ENCODE peak calls at places on chromosomes 2 and 18, in eight cellular contexts. One of them, this sample, is unnamed.

GRCh38 chr2:203871371-203871983 is 3.9 kb downstream of the CTLA4 start:
- DNase-seq in left ventricle myocardium inferior: no peak
- DNase-seq in lower lobe of right lung: no peak
- DNase-seq in tibial artery: no peak
- DNase-seq in hepatocyte: no peak
- DNase-seq in mammary epithelial cell: no peak
- DNase-seq in tibial nerve: no peak
- DNase-seq in Peyer's patch: no peak
- DNase-seq in this sample: no peak

GRCh38 chr2:5020451-5020850 is 671.7 kb upstream of the SOX11 start:
- DNase-seq in left ventricle myocardium inferior: no peak
- DNase-seq in lower lobe of right lung: no peak
- DNase-seq in tibial artery: no peak
- DNase-seq in hepatocyte: no peak
- DNase-seq in mammary epithelial cell: no peak
- DNase-seq in tibial nerve: no peak
- DNase-seq in Peyer's patch: no peak
- DNase-seq in this sample: no peak

GRCh38 chr18:477565-477964 is 22.9 kb downstream of the COLEC12 start:
- DNase-seq in left ventricle myocardium inferior: no peak
- DNase-seq in lower lobe of right lung: no peak
- DNase-seq in tibial artery: no peak
- DNase-seq in hepatocyte: no peak
- DNase-seq in mammary epithelial cell: no peak
- DNase-seq in tibial nerve: no peak
- DNase-seq in Peyer's patch: no peak
- DNase-seq in this sample: no peak

GRCh38 chr18:55384551-55385275 is 203.3 kb downstream of the TCF4 start:
- DNase-seq in left ventricle myocardium inferior: no peak
- DNase-seq in lower lobe of right lung: no peak
- DNase-seq in tibial artery: no peak
- DNase-seq in hepatocyte: no peak
- DNase-seq in mammary epithelial cell: peak
- DNase-seq in tibial nerve: no peak
- DNase-seq in Peyer's patch: peak
- DNase-seq in this sample: no peak

GRCh38 chr18:43830905-43831304 is 553.6 kb upstream of the SYT4 start:
- DNase-seq in left ventricle myocardium inferior: no peak
- DNase-seq in lower lobe of right lung: no peak
- DNase-seq in tibial artery: no peak
- DNase-seq in hepatocyte: peak
- DNase-seq in mammary epithelial cell: no peak
- DNase-seq in tibial nerve: no peak
- DNase-seq in Peyer's patch: no peak
- DNase-seq in this sample: no peak

GRCh38 chr2:30323499-30323898 is 92.2 kb downstream of the LBH start:
- DNase-seq in left ventricle myocardium inferior: no peak
- DNase-seq in lower lobe of right lung: no peak
- DNase-seq in tibial artery: no peak
- DNase-seq in hepatocyte: no peak
- DNase-seq in mammary epithelial cell: no peak
- DNase-seq in tibial nerve: no peak
- DNase-seq in Peyer's patch: no peak
- DNase-seq in this sample: no peak

GRCh38 chr2:177396630-177397460 is 4.3 kb downstream of the AGPS start:
- DNase-seq in left ventricle myocardium inferior: no peak
- DNase-seq in lower lobe of right lung: no peak
- DNase-seq in tibial artery: no peak
- DNase-seq in hepatocyte: peak
- DNase-seq in mammary epithelial cell: peak
- DNase-seq in tibial nerve: no peak
- DNase-seq in Peyer's patch: no peak
- DNase-seq in this sample: no peak

GRCh38 chr2:41878726-41879366 is 169.0 kb upstream of the PKDCC start:
- DNase-seq in left ventricle myocardium inferior: no peak
- DNase-seq in lower lobe of right lung: no peak
- DNase-seq in tibial artery: no peak
- DNase-seq in hepatocyte: no peak
- DNase-seq in mammary epithelial cell: no peak
- DNase-seq in tibial nerve: no peak
- DNase-seq in Peyer's patch: no peak
- DNase-seq in this sample: no peak

GRCh38 chr2:6866239-6866745 is 585 bp upstream of the CMPK2 start:
- DNase-seq in left ventricle myocardium inferior: no peak
- DNase-seq in lower lobe of right lung: no peak
- DNase-seq in tibial artery: no peak
- DNase-seq in hepatocyte: peak
- DNase-seq in mammary epithelial cell: peak
- DNase-seq in tibial nerve: no peak
- DNase-seq in Peyer's patch: peak
- DNase-seq in this sample: no peak

GRCh38 chr2:190627881-190628412 is 20.9 kb upstream of the NAB1 start:
- DNase-seq in left ventricle myocardium inferior: peak
- DNase-seq in lower lobe of right lung: no peak
- DNase-seq in tibial artery: no peak
- DNase-seq in hepatocyte: no peak
- DNase-seq in mammary epithelial cell: no peak
- DNase-seq in tibial nerve: no peak
- DNase-seq in Peyer's patch: no peak
- DNase-seq in this sample: no peak

GRCh38 chr18:49017813-49018552 is 67.2 kb upstream of the SMAD7 start:
- DNase-seq in left ventricle myocardium inferior: no peak
- DNase-seq in lower lobe of right lung: peak
- DNase-seq in tibial artery: no peak
- DNase-seq in hepatocyte: peak
- DNase-seq in mammary epithelial cell: no peak
- DNase-seq in tibial nerve: no peak
- DNase-seq in Peyer's patch: peak
- DNase-seq in this sample: peak

GRCh38 chr18:13800505-13801259 is 23.3 kb upstream of the MC5R start:
- DNase-seq in left ventricle myocardium inferior: peak
- DNase-seq in lower lobe of right lung: peak
- DNase-seq in tibial artery: peak
- DNase-seq in hepatocyte: peak
- DNase-seq in mammary epithelial cell: peak
- DNase-seq in tibial nerve: no peak
- DNase-seq in Peyer's patch: peak
- DNase-seq in this sample: peak

GRCh38 chr2:203469554-203469953 is 65.5 kb downstream of the RAPH1 start:
- DNase-seq in left ventricle myocardium inferior: no peak
- DNase-seq in lower lobe of right lung: no peak
- DNase-seq in tibial artery: no peak
- DNase-seq in hepatocyte: no peak
- DNase-seq in mammary epithelial cell: no peak
- DNase-seq in tibial nerve: no peak
- DNase-seq in Peyer's patch: no peak
- DNase-seq in this sample: no peak

GRCh38 chr2:133566967-133567645 is 1.2 kb downstream of the NCKAP5 start:
- DNase-seq in left ventricle myocardium inferior: peak
- DNase-seq in lower lobe of right lung: peak
- DNase-seq in tibial artery: no peak
- DNase-seq in hepatocyte: peak
- DNase-seq in mammary epithelial cell: peak
- DNase-seq in tibial nerve: peak
- DNase-seq in Peyer's patch: peak
- DNase-seq in this sample: peak

DNA sequence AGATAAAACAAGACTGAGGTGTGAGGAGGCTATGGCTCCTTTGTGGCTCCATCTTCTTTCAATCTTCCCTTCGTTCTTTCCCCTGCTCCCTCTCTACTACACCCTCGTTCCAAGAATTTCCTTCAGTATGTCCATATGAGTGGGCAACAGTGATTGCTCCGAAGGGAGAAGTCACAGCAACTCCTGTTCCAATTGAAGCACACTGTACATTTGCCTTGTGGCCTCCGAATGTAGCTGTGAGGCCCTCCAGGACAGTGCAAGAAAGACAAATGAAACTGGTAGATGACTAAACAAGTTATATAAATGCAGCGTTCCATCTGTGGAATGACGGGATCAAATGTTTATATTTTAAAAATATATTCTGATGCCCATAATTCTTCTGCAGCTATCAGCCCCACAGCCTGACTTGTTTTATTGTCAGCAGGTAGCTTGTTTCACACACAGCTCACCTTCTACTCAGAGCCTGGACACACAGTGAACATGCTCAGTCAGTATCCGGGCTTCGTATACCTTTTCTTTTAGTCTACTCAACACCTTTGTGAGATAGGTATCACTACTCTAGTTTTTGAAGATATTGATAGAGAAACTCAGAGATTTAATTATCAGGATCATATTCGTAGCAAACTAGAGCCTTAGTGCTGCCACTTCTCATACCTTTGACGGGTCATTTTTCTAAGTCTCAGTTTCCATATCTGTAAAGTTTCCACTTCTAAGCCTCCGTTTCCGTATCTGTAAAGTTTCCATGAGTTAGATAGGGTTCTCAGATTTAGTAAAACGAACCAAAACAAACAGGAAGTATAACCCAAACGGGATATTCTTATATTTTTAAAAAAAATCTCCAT is 216.7 kb upstream of the STON1 start:
- DNase-seq in left ventricle myocardium inferior: no peak
- DNase-seq in lower lobe of right lung: no peak
- DNase-seq in tibial artery: no peak
- DNase-seq in hepatocyte: no peak
- DNase-seq in mammary epithelial cell: no peak
- DNase-seq in tibial nerve: no peak
- DNase-seq in Peyer's patch: no peak
- DNase-seq in this sample: no peak
- H3K27ac ChIP-seq in left ventricle myocardium inferior: peak
- H3K27ac ChIP-seq in lower lobe of right lung: peak
- H3K27ac ChIP-seq in tibial artery: peak
- H3K27ac ChIP-seq in hepatocyte: peak
- H3K27ac ChIP-seq in mammary epithelial cell: peak
- H3K27ac ChIP-seq in tibial nerve: peak
- H3K27ac ChIP-seq in Peyer's patch: peak
- H3K27ac ChIP-seq in this sample: peak

GRCh38 chr2:152221870-152222269 is 46.3 kb upstream of the STAM2 start:
- DNase-seq in left ventricle myocardium inferior: no peak
- DNase-seq in lower lobe of right lung: no peak
- DNase-seq in tibial artery: no peak
- DNase-seq in hepatocyte: no peak
- DNase-seq in mammary epithelial cell: no peak
- DNase-seq in tibial nerve: no peak
- DNase-seq in Peyer's patch: no peak
- DNase-seq in this sample: no peak

GRCh38 chr2:152228215-152228614 is 52.7 kb upstream of the STAM2 start:
- DNase-seq in left ventricle myocardium inferior: no peak
- DNase-seq in lower lobe of right lung: no peak
- DNase-seq in tibial artery: no peak
- DNase-seq in hepatocyte: no peak
- DNase-seq in mammary epithelial cell: no peak
- DNase-seq in tibial nerve: no peak
- DNase-seq in Peyer's patch: no peak
- DNase-seq in this sample: no peak

GRCh38 chr2:152223997-152224396 is 48.4 kb upstream of the STAM2 start:
- DNase-seq in left ventricle myocardium inferior: no peak
- DNase-seq in lower lobe of right lung: no peak
- DNase-seq in tibial artery: no peak
- DNase-seq in hepatocyte: peak
- DNase-seq in mammary epithelial cell: no peak
- DNase-seq in tibial nerve: no peak
- DNase-seq in Peyer's patch: no peak
- DNase-seq in this sample: no peak

DNA sequence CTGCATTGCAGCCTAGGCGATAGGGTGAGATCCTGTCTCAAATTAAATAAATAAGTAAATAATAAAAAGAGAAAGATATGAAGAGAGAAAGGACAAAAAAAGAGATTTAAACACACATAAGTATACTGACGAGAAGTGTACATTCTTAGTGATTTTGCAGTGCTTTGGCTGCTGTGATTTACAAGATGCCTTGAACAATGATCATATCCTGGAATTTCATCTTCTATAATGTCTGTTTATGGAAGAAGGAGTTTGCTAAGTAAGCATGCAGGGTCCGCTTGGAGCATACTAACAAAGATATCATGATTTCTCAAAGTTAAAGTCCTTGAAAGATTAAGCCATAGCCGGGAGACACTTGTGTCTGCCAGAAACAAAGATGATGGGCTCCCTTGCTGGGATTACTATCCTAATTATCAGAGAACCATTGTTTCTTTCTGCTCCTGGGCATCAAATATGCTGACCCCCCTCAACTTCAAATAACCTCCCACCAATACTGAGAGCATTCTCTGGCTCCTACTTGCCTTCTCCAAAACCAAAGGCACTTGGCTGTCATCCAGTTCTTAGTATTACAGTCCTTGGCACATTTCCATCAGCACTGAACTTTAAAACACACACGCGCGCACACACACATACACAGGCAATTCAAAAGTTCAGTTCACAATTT is 47.5 kb upstream of the STAM2 start:
- DNase-seq in left ventricle myocardium inferior: peak
- DNase-seq in lower lobe of right lung: no peak
- DNase-seq in tibial artery: peak
- DNase-seq in hepatocyte: peak
- DNase-seq in mammary epithelial cell: peak
- DNase-seq in tibial nerve: peak
- DNase-seq in Peyer's patch: peak
- DNase-seq in this sample: no peak
- H3K27ac ChIP-seq in left ventricle myocardium inferior: peak
- H3K27ac ChIP-seq in lower lobe of right lung: no peak
- H3K27ac ChIP-seq in tibial artery: peak
- H3K27ac ChIP-seq in hepatocyte: peak
- H3K27ac ChIP-seq in mammary epithelial cell: no peak
- H3K27ac ChIP-seq in tibial nerve: peak
- H3K27ac ChIP-seq in Peyer's patch: no peak
- H3K27ac ChIP-seq in this sample: no peak

DNA sequence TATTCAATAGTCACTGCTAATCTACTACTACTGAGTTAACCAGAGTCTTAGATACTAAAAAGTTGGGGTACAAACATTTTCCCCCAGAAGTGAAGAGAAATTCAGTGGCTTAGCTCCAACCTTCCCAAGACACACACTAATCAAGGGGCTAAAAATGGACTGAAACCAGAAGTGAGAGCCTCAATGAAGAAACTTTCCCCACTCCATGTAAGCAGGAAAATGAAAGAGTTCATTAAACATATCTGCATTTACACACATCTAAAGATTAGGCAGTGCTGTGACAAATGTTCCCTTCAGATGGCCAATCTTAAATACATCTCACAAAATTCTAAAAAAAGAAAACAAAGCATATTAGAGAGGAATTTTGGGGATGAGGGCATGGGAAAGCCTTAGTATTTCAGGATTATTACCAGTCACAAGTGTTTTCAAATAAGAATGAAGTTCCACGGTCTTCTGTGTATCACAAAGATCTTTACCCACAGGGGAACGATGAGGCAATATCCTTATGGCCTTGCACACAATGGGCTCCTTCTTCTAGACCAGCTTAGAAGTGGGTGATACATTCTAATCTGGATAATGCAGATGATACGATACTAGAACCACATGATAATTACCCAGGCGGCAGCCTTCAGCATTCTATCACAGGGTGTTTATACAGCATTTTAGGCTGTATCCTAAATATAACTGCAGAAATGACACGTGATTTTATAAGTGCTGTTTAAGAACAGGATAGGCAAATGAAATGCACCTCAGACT is 17.1 kb downstream of the ANKRD44 start:
- DNase-seq in left ventricle myocardium inferior: no peak
- DNase-seq in lower lobe of right lung: no peak
- DNase-seq in tibial artery: no peak
- DNase-seq in hepatocyte: no peak
- DNase-seq in mammary epithelial cell: peak
- DNase-seq in tibial nerve: no peak
- DNase-seq in Peyer's patch: no peak
- DNase-seq in this sample: no peak
- H3K27ac ChIP-seq in left ventricle myocardium inferior: peak
- H3K27ac ChIP-seq in lower lobe of right lung: peak
- H3K27ac ChIP-seq in tibial artery: no peak
- H3K27ac ChIP-seq in hepatocyte: no peak
- H3K27ac ChIP-seq in mammary epithelial cell: no peak
- H3K27ac ChIP-seq in tibial nerve: peak
- H3K27ac ChIP-seq in Peyer's patch: peak
- H3K27ac ChIP-seq in this sample: peak

GRCh38 chr18:3345885-3346284 is 84.0 kb downstream of the MYL12B start:
- DNase-seq in left ventricle myocardium inferior: no peak
- DNase-seq in lower lobe of right lung: no peak
- DNase-seq in tibial artery: no peak
- DNase-seq in hepatocyte: no peak
- DNase-seq in mammary epithelial cell: peak
- DNase-seq in tibial nerve: no peak
- DNase-seq in Peyer's patch: no peak
- DNase-seq in this sample: no peak
- H3K27ac ChIP-seq in left ventricle myocardium inferior: no peak
- H3K27ac ChIP-seq in lower lobe of right lung: no peak
- H3K27ac ChIP-seq in tibial artery: no peak
- H3K27ac ChIP-seq in hepatocyte: no peak
- H3K27ac ChIP-seq in mammary epithelial cell: peak
- H3K27ac ChIP-seq in tibial nerve: no peak
- H3K27ac ChIP-seq in Peyer's patch: no peak
- H3K27ac ChIP-seq in this sample: no peak

This sample was measured in upper lobe of right lung.